ENCODE peak calls at places on chromosomes 16 and 17, in six cellular contexts. N is K562, E is HCT116, F is A549, W is adrenal gland, M is stomach. O is an unnamed sample.
A peak's percentile ranks its signal among the peaks of the same experiment; 100 is the strongest.

GRCh38 chr17:1713878-1714487 is 3.8 kb upstream of the TLCD2 start:
- DNase-seq in W (no peak), F (peak; percentile 77), N (peak; percentile 56), M (peak; percentile 54), E (peak; percentile 64), O (no peak)

GRCh38 chr17:73969956-73970355 is 233.5 kb upstream of the RPL38 start:
- DNase-seq in M (no peak), F (no peak), W (peak; percentile 41), N (no peak), E (no peak), O (no peak)

GRCh38 chr17:39306509-39307212 is 80.9 kb upstream of the STAC2 start:
- DNase-seq in M (no peak), N (no peak), E (no peak), W (no peak), F (no peak), O (no peak)

GRCh38 chr16:85613609-85614337 is 651 bp downstream of the GSE1 start:
- DNase-seq in W (peak; percentile 59), N (peak; percentile 95), F (peak; percentile 42), E (no peak), M (peak; percentile 55), O (peak; percentile 82)

GRCh38 chr17:66625321-66625767 is 209.6 kb upstream of the CACNG5 start:
- DNase-seq in F (peak; percentile 85), E (peak; percentile 42), M (no peak), N (peak; percentile 13), W (no peak), O (peak; percentile 7)

GRCh38 chr17:81840826-81841778 is 6.3 kb upstream of the PPP1R27 start:
- DNase-seq in M (peak; percentile 66), W (peak; percentile 49), N (no peak), F (no peak), E (no peak), O (no peak)

GRCh38 chr16:3501783-3502400 is 1.1 kb downstream of the CLUAP1 start:
- DNase-seq in M (no peak), W (no peak), N (no peak), F (no peak), E (no peak), O (no peak)

GRCh38 chr17:55500103-55500502 is 11.1 kb downstream of the SMIM36 start:
- DNase-seq in W (no peak), F (no peak), E (no peak), M (no peak), N (no peak), O (no peak)

GRCh38 chr17:72175263-72175662 is 54.4 kb downstream of the SOX9 start:
- DNase-seq in F (no peak), M (peak; percentile 61), N (no peak), E (no peak), W (no peak), O (no peak)

GRCh38 chr16:67287960-67288359 is 8.6 kb downstream of the PLEKHG4 start:
- DNase-seq in M (no peak), F (no peak), N (no peak), E (no peak), W (no peak), O (no peak)

GRCh38 chr17:55057184-55057583 is 88.6 kb downstream of the STXBP4 start:
- DNase-seq in F (no peak), N (no peak), E (no peak), W (no peak), M (no peak), O (no peak)

GRCh38 chr16:23290189-23291062 is 11.7 kb upstream of the SCNN1B start:
- DNase-seq in F (no peak), N (no peak), E (no peak), W (no peak), M (no peak), O (no peak)

GRCh38 chr16:17691621-17692231 is 221.0 kb upstream of the XYLT1 start:
- DNase-seq in W (no peak), N (no peak), F (no peak), M (no peak), E (no peak), O (no peak)

GRCh38 chr17:72090108-72090507 is 30.7 kb upstream of the SOX9 start:
- DNase-seq in N (no peak), F (no peak), W (peak; percentile 45), M (no peak), E (no peak), O (no peak)

GRCh38 chr17:37410357-37410756 is 3.7 kb downstream of the TADA2A start:
- DNase-seq in M (no peak), N (no peak), F (no peak), E (no peak), W (no peak), O (no peak)

GRCh38 chr17:12850996-12851395 is 61.7 kb downstream of the ARHGAP44 start:
- DNase-seq in M (no peak), F (no peak), E (no peak), N (no peak), W (no peak), O (no peak)

GRCh38 chr17:82231562-82232321 is 2.9 kb downstream of the SLC16A3 start:
- DNase-seq in W (peak; percentile 60), E (no peak), M (peak; percentile 75), F (peak; percentile 78), N (peak; percentile 91), O (no peak)

GRCh38 chr16:3797904-3798811 is 80.8 kb upstream of the TRAP1 start:
- DNase-seq in N (peak; percentile 25), E (no peak), F (no peak), M (no peak), W (no peak), O (no peak)

GRCh38 chr16:54633943-54634362 is 296.7 kb upstream of the IRX5 start:
- DNase-seq in W (peak; percentile 27), F (peak; percentile 38), E (peak; percentile 39), M (peak; percentile 47), N (peak; percentile 49), O (peak; percentile 2)

GRCh38 chr17:39929657-39930407 is 2.3 kb downstream of the LRRC3C start:
- DNase-seq in W (no peak), F (peak; percentile 36), M (no peak), N (no peak), E (no peak), O (no peak)

GRCh38 chr16:64437706-64438329 is 684.0 kb downstream of the CDH11 start:
- DNase-seq in E (no peak), M (no peak), F (no peak), N (no peak), W (no peak), O (peak; percentile 11)

GRCh38 chr16:15897386-15897785 is 9.0 kb upstream of the CEP20 start:
- DNase-seq in E (no peak), M (no peak), F (no peak), W (no peak), N (no peak), O (no peak)

GRCh38 chr17:3835410-3836229 is 10.4 kb downstream of the NCBP3 start:
- DNase-seq in M (no peak), N (no peak), W (no peak), E (no peak), F (no peak), O (no peak)

GRCh38 chr16:51025588-51026290 is 125.3 kb downstream of the SALL1 start:
- DNase-seq in M (no peak), W (no peak), N (no peak), F (no peak), E (no peak), O (no peak)

GRCh38 chr17:39651908-39652634 is 13.1 kb upstream of the TCAP start:
- DNase-seq in E (no peak), N (no peak), W (no peak), F (no peak), M (no peak), O (no peak)

GRCh38 chr16:7548796-7549318 is 216.2 kb downstream of the RBFOX1 start:
- DNase-seq in F (no peak), E (no peak), W (no peak), M (no peak), N (no peak), O (no peak)

GRCh38 chr17:61379457-61380216 is 20.0 kb upstream of the TBX2 start:
- DNase-seq in W (no peak), E (no peak), M (no peak), N (no peak), F (no peak), O (no peak)

GRCh38 chr16:50263940-50264929 is 2.1 kb upstream of the ADCY7 start:
- DNase-seq in N (peak; percentile 56), M (no peak), E (no peak), F (no peak), W (no peak), O (peak; percentile 89)

GRCh38 chr17:70144260-70144846 is 25.0 kb upstream of the KCNJ2 start:
- DNase-seq in N (no peak), E (peak; percentile 12), M (no peak), W (no peak), F (peak; percentile 15), O (peak; percentile 2)

GRCh38 chr16:78184554-78185183 is 85.2 kb downstream of the WWOX start:
- DNase-seq in M (no peak), F (no peak), E (no peak), N (no peak), W (no peak), O (no peak)

GRCh38 chr17:37820313-37821024 is 75.6 kb upstream of the HNF1B start:
- DNase-seq in M (no peak), F (no peak), E (no peak), N (no peak), W (no peak), O (no peak)

GRCh38 chr17:77869665-77870132 is 88.8 kb upstream of the TNRC6C start:
- DNase-seq in N (no peak), F (no peak), M (peak; percentile 30), W (no peak), E (no peak), O (no peak)
- TF ChIP-seq POLR2A in N (no peak), F (no peak), M (no peak), W (no peak), E (no peak), O (no peak)

GRCh38 chr17:44190496-44190895 is 3.7 kb downstream of the TMUB2 start:
- DNase-seq in N (no peak), F (no peak), W (no peak), E (no peak), M (no peak), O (no peak)

GRCh38 chr17:44186307-44187130 is at the start of gene TMUB2:
- DNase-seq in N (peak; percentile 99), E (peak; percentile 99), W (peak; percentile 99), F (peak; percentile 100), M (peak; percentile 100), O (peak; percentile 100)

GRCh38 chr17:44191389-44191788 is 4.6 kb downstream of the TMUB2 start:
- DNase-seq in E (no peak), M (no peak), F (no peak), N (no peak), W (no peak), O (no peak)

GRCh38 chr17:44187131-44187899 is 543 bp downstream of the TMUB2 start:
- DNase-seq in F (no peak), E (no peak), W (peak; percentile 73), M (no peak), N (no peak), O (peak; percentile 90)

GRCh38 chr17:44188757-44189403 is 2.1 kb downstream of the TMUB2 start:
- DNase-seq in F (no peak), M (no peak), W (no peak), N (no peak), E (no peak), O (no peak)
- TF ChIP-seq POLR2A in F (no peak), M (no peak), W (no peak), N (no peak), E (no peak), O (no peak)

GRCh38 chr16:89171216-89172170 is at the start of gene CDH15:
- DNase-seq in F (peak; percentile 94), N (peak; percentile 98), W (peak; percentile 95), M (peak; percentile 97), E (peak; percentile 98), O (peak; percentile 94)
- TF ChIP-seq POLR2A in F (no peak), N (no peak), W (no peak), M (no peak), E (no peak), O (no peak)

GRCh38 chr17:7886227-7887037 is 2.2 kb upstream of the CHD3 start:
- DNase-seq in M (peak; percentile 54), E (no peak), W (peak; percentile 46), F (peak; percentile 69), N (peak; percentile 34), O (peak; percentile 61)
- TF ChIP-seq POLR2A in M (no peak), E (no peak), W (peak; percentile 13), F (peak; percentile 20), N (no peak), O (peak; percentile 42)